ENCODE peak calls at places on chromosomes 11 and 22, in seven cellular contexts. B is fibroblast of pulmonary artery; Y is GM20000; O is NCI-H1930; R is G401; Z is effector memory CD8-positive, alpha-beta T cell; Q is left lung. G is an unnamed sample.

GRCh38 chr22:45680932-45681700 is 9.5 kb downstream of the ATXN10 start:
- DNase-seq in B (peak; percentile 40), Y (no peak), O (no peak), R (no peak), Z (no peak), Q (no peak), G (no peak)

GRCh38 chr11:79100093-79100704 is 340.6 kb downstream of the TENM4 start:
- DNase-seq in B (peak; percentile 71), Y (peak; percentile 79), O (no peak), R (peak; percentile 41), Z (no peak), Q (no peak), G (peak; percentile 22)

GRCh38 chr11:59255281-59255680 is 42.6 kb upstream of the MPEG1 start:
- DNase-seq in B (no peak), Y (no peak), O (no peak), R (no peak), Z (no peak), Q (no peak), G (peak; percentile 2)

GRCh38 chr22:21624880-21625791 is 4.7 kb downstream of the YDJC start:
- DNase-seq in B (no peak), Y (no peak), O (no peak), R (peak; percentile 6), Z (no peak), Q (no peak), G (no peak)

GRCh38 chr11:3150726-3151125 is 14.4 kb downstream of the OSBPL5 start:
- DNase-seq in B (no peak), Y (no peak), O (no peak), R (no peak), Z (no peak), Q (no peak), G (no peak)

GRCh38 chr22:24964441-24964840 is 11.9 kb downstream of the KIAA1671 start:
- DNase-seq in B (no peak), Y (no peak), O (no peak), R (no peak), Z (no peak), Q (no peak), G (no peak)

GRCh38 chr22:41343717-41344116 is 38.0 kb upstream of the TEF start:
- DNase-seq in B (no peak), Y (no peak), O (no peak), R (no peak), Z (no peak), Q (no peak), G (no peak)

GRCh38 chr22:19994851-19995610 is 21.6 kb downstream of the ARVCF start:
- DNase-seq in B (no peak), Y (no peak), O (no peak), R (no peak), Z (no peak), Q (no peak), G (no peak)

GRCh38 chr11:64298966-64299846 is 952 bp upstream of the CATSPERZ start:
- DNase-seq in B (no peak), Y (peak; percentile 33), O (no peak), R (peak; percentile 61), Z (no peak), Q (no peak), G (no peak)

GRCh38 chr11:57478971-57479663 is 18.8 kb downstream of the RTN4RL2 start:
- DNase-seq in B (no peak), Y (no peak), O (no peak), R (no peak), Z (no peak), Q (no peak), G (no peak)

GRCh38 chr11:8040921-8041285 is 40.1 kb upstream of the TUB start:
- DNase-seq in B (no peak), Y (no peak), O (no peak), R (no peak), Z (no peak), Q (no peak), G (no peak)

GRCh38 chr11:78365381-78365792 is 52.2 kb downstream of the GAB2 start:
- DNase-seq in B (peak; percentile 68), Y (no peak), O (no peak), R (no peak), Z (no peak), Q (no peak), G (peak; percentile 64)

GRCh38 chr11:123060265-123061000 is 1.5 kb downstream of the HSPA8 start:
- DNase-seq in B (no peak), Y (no peak), O (no peak), R (peak; percentile 67), Z (no peak), Q (no peak), G (no peak)

GRCh38 chr11:2276280-2276998 is 6.1 kb upstream of the ASCL2 start:
- DNase-seq in B (no peak), Y (no peak), O (no peak), R (no peak), Z (no peak), Q (no peak), G (no peak)

GRCh38 chr11:47715082-47715669 is at the start of gene AGBL2:
- DNase-seq in B (peak; percentile 50), Y (peak; percentile 86), O (peak; percentile 74), R (peak; percentile 78), Z (peak; percentile 78), Q (peak; percentile 81), G (peak; percentile 50)

GRCh38 chr11:117701781-117702180 is 95.2 kb downstream of the DSCAML1 start:
- DNase-seq in B (no peak), Y (no peak), O (no peak), R (no peak), Z (no peak), Q (no peak), G (no peak)

GRCh38 chr11:19225599-19225998 is 15.1 kb downstream of the E2F8 start:
- DNase-seq in B (no peak), Y (no peak), O (no peak), R (no peak), Z (no peak), Q (no peak), G (no peak)

GRCh38 chr11:114236829-114237228 is 59.4 kb upstream of the NNMT start:
- DNase-seq in B (peak; percentile 81), Y (no peak), O (no peak), R (no peak), Z (no peak), Q (no peak), G (no peak)

GRCh38 chr22:44443641-44444235 is 54.3 kb downstream of the RTL6 start:
- DNase-seq in B (no peak), Y (no peak), O (no peak), R (no peak), Z (no peak), Q (no peak), G (no peak)

GRCh38 chr11:9060700-9061111 is 30.7 kb downstream of the SCUBE2 start:
- DNase-seq in B (no peak), Y (peak; percentile 73), O (peak; percentile 16), R (no peak), Z (no peak), Q (no peak), G (peak; percentile 25)

GRCh38 chr22:43532301-43533050 is 120.7 kb downstream of the MPPED1 start:
- DNase-seq in B (no peak), Y (no peak), O (no peak), R (no peak), Z (no peak), Q (peak; percentile 2), G (no peak)

GRCh38 chr11:63841554-63841953 is 2.6 kb downstream of the MARK2 start:
- DNase-seq in B (peak; percentile 39), Y (no peak), O (no peak), R (peak; percentile 57), Z (no peak), Q (peak; percentile 73), G (no peak)

GRCh38 chr11:20541503-20541902 is 57.9 kb upstream of the SLC6A5 start:
- DNase-seq in B (no peak), Y (no peak), O (no peak), R (no peak), Z (no peak), Q (no peak), G (no peak)

GRCh38 chr22:50169774-50170341 is 673 bp upstream of the PANX2 start:
- DNase-seq in B (peak; percentile 37), Y (peak; percentile 81), O (peak; percentile 49), R (no peak), Z (no peak), Q (peak; percentile 47), G (no peak)

GRCh38 chr11:14078941-14079522 is 116.5 kb downstream of the SPON1 start:
- DNase-seq in B (no peak), Y (no peak), O (no peak), R (no peak), Z (no peak), Q (no peak), G (no peak)

GRCh38 chr22:18975434-18976196 is 39.5 kb upstream of the PRODH start:
- DNase-seq in B (no peak), Y (no peak), O (no peak), R (no peak), Z (no peak), Q (no peak), G (no peak)

GRCh38 chr22:37817705-37818311 is 5.4 kb upstream of the GALR3 start:
- DNase-seq in B (peak; percentile 82), Y (peak; percentile 94), O (peak; percentile 84), R (peak; percentile 86), Z (peak; percentile 82), Q (peak; percentile 76), G (no peak)

GRCh38 chr11:33941637-33942160 is 49.8 kb upstream of the LMO2 start:
- DNase-seq in B (peak; percentile 56), Y (peak; percentile 44), O (no peak), R (no peak), Z (no peak), Q (no peak), G (no peak)

GRCh38 chr22:44758354-44758969 is 6.1 kb downstream of the ARHGAP8 start:
- DNase-seq in B (peak; percentile 48), Y (no peak), O (no peak), R (peak; percentile 12), Z (no peak), Q (no peak), G (no peak)

GRCh38 chr11:34626393-34626792 is 5.5 kb downstream of the EHF start:
- DNase-seq in B (no peak), Y (no peak), O (no peak), R (no peak), Z (no peak), Q (no peak), G (no peak)

GRCh38 chr22:48690583-48691317 is 1136.9 kb downstream of the BRD1 start:
- DNase-seq in B (no peak), Y (no peak), O (no peak), R (no peak), Z (no peak), Q (no peak), G (no peak)

GRCh38 chr22:43992331-43992821 is 31.7 kb upstream of the PARVB start:
- DNase-seq in B (no peak), Y (no peak), O (no peak), R (no peak), Z (no peak), Q (no peak), G (no peak)

GRCh38 chr11:79198203-79198897 is 242.5 kb downstream of the TENM4 start:
- DNase-seq in B (no peak), Y (no peak), O (no peak), R (no peak), Z (no peak), Q (no peak), G (no peak)

GRCh38 chr11:106021181-106021966 is 666 bp downstream of the MSANTD4 start:
- DNase-seq in B (peak; percentile 75), Y (no peak), O (peak; percentile 33), R (no peak), Z (no peak), Q (no peak), G (no peak)

GRCh38 chr11:130037058-130037457 is 32.6 kb upstream of the APLP2 start:
- DNase-seq in B (peak; percentile 91), Y (no peak), O (no peak), R (no peak), Z (no peak), Q (no peak), G (no peak)

GRCh38 chr11:20208622-20209090 is 48.4 kb upstream of the DBX1 start:
- DNase-seq in B (no peak), Y (no peak), O (no peak), R (no peak), Z (no peak), Q (no peak), G (no peak)

GRCh38 chr11:110472858-110473257 is 43.1 kb downstream of the FDX1 start:
- DNase-seq in B (peak; percentile 35), Y (no peak), O (no peak), R (no peak), Z (no peak), Q (no peak), G (no peak)

G was measured in iPS DF 6.9.